ENCODE peak calls at places on chromosomes 3 and 15, in four cellular contexts. N, Z, A and G are unnamed samples. For H3K27me3 and H3K4me1, the result is how much of the 10 kb centered on the place peaks cover.

GRCh38 chr3:27357665-27358258 is 11.4 kb downstream of the NEK10 start:
- DNase-seq in N (peak), Z (peak), A (peak), G (no peak)

GRCh38 chr3:123803521-123803920 is 80.6 kb downstream of the MYLK start:
- DNase-seq in N (no peak), Z (no peak), A (no peak), G (no peak)

GRCh38 chr15:41698779-41699178 is 38.6 kb downstream of the MGA start:
- DNase-seq in N (no peak), Z (no peak), A (no peak), G (no peak)

GRCh38 chr15:65115542-65115941 is 542 bp upstream of the UBAP1L start:
- DNase-seq in N (no peak), Z (no peak), A (no peak), G (no peak)

GRCh38 chr15:61175024-61175423 is 54.1 kb downstream of the RORA start:
- DNase-seq in N (no peak), Z (no peak), A (no peak), G (no peak)

GRCh38 chr3:31533169-31533870 is 595 bp downstream of the STT3B start:
- DNase-seq in N (peak), Z (peak), A (peak), G (no peak)

GRCh38 chr15:56917652-56918045 is 795 bp upstream of the TCF12 start:
- DNase-seq in N (no peak), Z (no peak), A (peak), G (no peak)

GRCh38 chr15:66211670-66212455 is 41.7 kb downstream of the MEGF11 start:
- DNase-seq in N (no peak), Z (no peak), A (no peak), G (no peak)

GRCh38 chr3:25433868-25434267 is 5.8 kb downstream of the RARB start:
- DNase-seq in N (no peak), Z (no peak), A (no peak), G (no peak)

GRCh38 chr3:40490916-40491315 is 14.0 kb downstream of the ZNF619 start:
- DNase-seq in N (no peak), Z (no peak), A (no peak), G (no peak)

GRCh38 chr15:27587810-27588209 is 511.3 kb downstream of the OCA2 start:
- DNase-seq in N (no peak), Z (no peak), A (no peak), G (no peak)

GRCh38 chr3:60953406-60953805 is 297.8 kb downstream of the FHIT start:
- DNase-seq in N (no peak), Z (no peak), A (no peak), G (no peak)

GRCh38 chr3:127479449-127479848 is 111.1 kb downstream of the TPRA1 start:
- DNase-seq in N (no peak), Z (no peak), A (no peak), G (no peak)

GRCh38 chr3:127694467-127695215 is 21.9 kb downstream of the ABTB1 start:
- DNase-seq in N (peak), Z (no peak), A (peak), G (no peak)

GRCh38 chr15:51828621-51829359 is 663 bp upstream of the TMOD3 start:
- DNase-seq in N (no peak), Z (no peak), A (no peak), G (no peak)

GRCh38 chr15:69881760-69882159 is 216.0 kb downstream of the TLE3 start:
- DNase-seq in N (no peak), Z (no peak), A (no peak), G (no peak)

GRCh38 chr3:145326666-145327065 is 834.3 kb downstream of the PLOD2 start:
- DNase-seq in N (no peak), Z (no peak), A (no peak), G (no peak)

GRCh38 chr3:131723343-131723742 is 220.6 kb upstream of the MRPL3 start:
- DNase-seq in N (no peak), Z (no peak), A (no peak), G (no peak)

GRCh38 chr15:78070049-78070698 is 7.3 kb downstream of the TBC1D2B start:
- DNase-seq in N (peak), Z (peak), A (no peak), G (no peak)

GRCh38 chr3:52005571-52005986 is 9.9 kb upstream of the RPL29 start:
- DNase-seq in N (no peak), Z (peak), A (no peak), G (no peak)

GRCh38 chr15:98753726-98754125 is 105.4 kb downstream of the IGF1R start:
- DNase-seq in N (no peak), Z (no peak), A (no peak), G (no peak)

GRCh38 chr15:34993877-34994276 is 5.8 kb upstream of the ZNF770 start:
- DNase-seq in N (no peak), Z (no peak), A (no peak), G (no peak)

GRCh38 chr3:156507285-156507684 is 47.6 kb downstream of the SSR3 start:
- DNase-seq in N (no peak), Z (peak), A (no peak), G (no peak)

GRCh38 chr15:25424073-25424472 is 14.8 kb downstream of the UBE3A start:
- DNase-seq in N (no peak), Z (no peak), A (no peak), G (no peak)

GRCh38 chr3:59040902-59041301 is 8.9 kb downstream of the CFAP20DC start:
- DNase-seq in N (no peak), Z (no peak), A (no peak), G (no peak)

GRCh38 chr3:126450744-126451143 is 24.9 kb downstream of the ZXDC start:
- DNase-seq in N (no peak), Z (no peak), A (no peak), G (no peak)

GRCh38 chr3:124860599-124860998 is 26.6 kb downstream of the ITGB5 start:
- DNase-seq in N (no peak), Z (peak), A (no peak), G (no peak)

GRCh38 chr3:66037986-66038369 is 740 bp downstream of the MAGI1 start:
- DNase-seq in N (no peak), Z (peak), A (no peak), G (no peak)

GRCh38 chr15:34815836-34816235 is 20.5 kb upstream of the ACTC1 start:
- DNase-seq in N (no peak), Z (no peak), A (no peak), G (no peak)

GRCh38 chr3:116322761-116323160 is 122.5 kb downstream of the LSAMP start:
- DNase-seq in N (no peak), Z (no peak), A (no peak), G (no peak)

GRCh38 chr3:123397050-123397590 is 51.8 kb downstream of the ADCY5 start:
- DNase-seq in N (no peak), Z (no peak), A (peak), G (no peak)

GRCh38 chr3:164903820-164904451 is 174.4 kb downstream of the SI start:
- DNase-seq in N (no peak), Z (no peak), A (no peak), G (no peak)

GRCh38 chr3:175199961-175200360 is 340.8 kb downstream of the NAALADL2 start:
- DNase-seq in N (no peak), Z (peak), A (no peak), G (no peak)

DNA sequence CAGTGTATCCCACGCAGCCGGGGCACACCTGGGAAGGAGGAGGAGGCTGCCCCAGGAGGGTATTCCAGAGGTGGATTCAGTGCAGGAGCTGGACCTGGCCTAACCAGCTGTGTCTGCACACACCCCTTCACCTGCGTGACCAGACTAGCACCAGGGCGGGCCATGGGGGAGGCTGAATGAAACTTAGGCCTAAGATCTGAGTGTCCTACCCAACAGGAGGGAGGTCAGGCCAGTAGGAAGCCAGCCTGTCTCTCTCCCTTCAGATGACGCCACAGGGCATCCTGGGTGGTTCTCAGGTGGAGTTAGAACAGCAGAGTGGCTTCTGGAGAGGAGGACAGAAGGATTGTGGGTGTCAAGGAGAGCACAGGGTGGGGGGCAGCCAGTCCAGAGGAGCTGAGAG is 3.4 kb upstream of the SEMA3F start:
- DNase-seq in N (no peak), Z (no peak), A (no peak), G (no peak)
- H3K27me3 ChIP-seq in N (under half), Z (under half), A (under half), G (under half)

DNA sequence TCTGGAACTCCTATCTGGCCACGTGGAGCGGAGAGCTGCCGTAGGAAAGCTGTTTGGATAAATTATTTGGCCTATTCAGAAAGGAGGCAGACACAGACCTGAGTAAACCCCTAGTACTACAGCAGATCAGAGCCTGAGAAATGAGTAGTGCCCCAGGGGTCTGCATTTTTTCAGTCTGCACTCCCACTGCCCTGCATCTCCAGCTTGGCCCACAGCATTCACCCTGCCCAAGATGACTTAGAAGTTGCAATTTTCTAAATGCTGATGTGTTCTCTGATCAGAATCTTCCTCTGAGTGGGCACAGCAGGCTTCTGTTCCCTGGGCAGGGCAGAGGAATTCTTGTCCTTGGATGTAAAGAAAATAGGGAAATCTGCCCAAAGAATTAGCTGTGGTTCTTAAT is 55.1 kb upstream of the PIK3CB start:
- DNase-seq in N (no peak), Z (no peak), A (no peak), G (no peak)
- H3K4me1 ChIP-seq in N (under half), Z (under half), A (under half), G (under half)

DNA sequence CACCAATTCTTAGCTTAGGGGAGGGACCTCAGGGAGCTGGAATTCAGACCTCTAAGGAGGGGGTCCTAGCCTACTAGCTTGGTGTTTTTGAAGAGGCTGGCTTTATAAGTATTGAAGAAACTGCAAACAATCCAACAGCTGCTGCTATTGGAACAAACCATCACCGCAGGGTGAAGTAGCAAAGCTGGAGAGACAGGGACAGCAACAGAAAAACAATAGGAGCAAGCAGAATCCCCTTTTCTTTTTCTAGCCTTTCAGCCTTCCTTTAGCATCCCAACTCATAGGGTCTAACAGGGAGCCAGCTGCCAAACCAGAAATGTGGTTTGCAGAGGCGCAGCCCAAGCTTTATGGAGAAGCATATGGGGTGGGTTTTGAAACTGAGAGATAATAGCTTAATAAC is 106.3 kb upstream of the CHMP2B start:
- DNase-seq in N (no peak), Z (no peak), A (no peak), G (no peak)
- H3K4me3 ChIP-seq in N (no peak), Z (no peak), A (no peak), G (no peak)

GRCh38 chr3:103787879-103788278 is 1353.1 kb downstream of the ZPLD1 start:
- DNase-seq in N (no peak), Z (no peak), A (no peak), G (no peak)
- H3K27me3 ChIP-seq in N (under half), Z (under half), A (under half), G (under half)

GRCh38 chr3:12996181-12996506 is 77.1 kb downstream of the IQSEC1 start:
- DNase-seq in N (no peak), Z (no peak), A (no peak), G (no peak)

GRCh38 chr3:12998648-12999047 is 74.6 kb downstream of the IQSEC1 start:
- DNase-seq in N (no peak), Z (no peak), A (peak), G (no peak)

GRCh38 chr3:12995389-12996180 is 77.6 kb downstream of the IQSEC1 start:
- DNase-seq in N (no peak), Z (no peak), A (peak), G (no peak)

GRCh38 chr3:12999147-13000140 is 73.8 kb downstream of the IQSEC1 start:
- DNase-seq in N (no peak), Z (no peak), A (no peak), G (peak)

GRCh38 chr3:12997387-12997786 is 75.8 kb downstream of the IQSEC1 start:
- DNase-seq in N (no peak), Z (no peak), A (no peak), G (no peak)
- H3K4me1 ChIP-seq in N (half or more), Z (under half), A (half or more), G (under half)

DNA sequence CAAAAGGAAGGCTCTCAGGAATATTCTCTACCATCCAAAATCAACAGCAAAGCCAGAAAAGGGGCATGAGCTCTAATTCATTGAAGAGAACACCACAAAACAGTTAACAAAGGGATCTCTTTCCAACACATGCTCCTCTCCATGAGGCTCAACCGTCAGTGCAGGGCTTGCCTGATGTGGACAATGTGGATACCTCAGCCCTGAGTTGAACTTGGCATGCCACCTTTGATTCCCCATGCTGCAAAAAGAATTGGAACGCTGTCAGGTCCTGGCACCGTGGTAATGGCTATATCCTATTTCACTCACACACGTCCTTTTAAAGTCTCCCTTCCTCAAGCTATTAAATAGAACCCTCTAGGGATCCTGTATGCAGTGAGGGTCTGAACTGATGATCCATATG is 30.7 kb upstream of the IP6K2 start:
- DNase-seq in N (no peak), Z (no peak), A (no peak), G (no peak)
- H3K4me3 ChIP-seq in N (no peak), Z (no peak), A (no peak), G (no peak)

GRCh38 chr15:96369825-96370621 is 39.5 kb downstream of the NR2F2 start:
- DNase-seq in N (no peak), Z (no peak), A (no peak), G (no peak)

GRCh38 chr15:96367436-96368200 is 37.1 kb downstream of the NR2F2 start:
- DNase-seq in N (no peak), Z (peak), A (no peak), G (no peak)

GRCh38 chr15:96372554-96372953 is 42.1 kb downstream of the NR2F2 start:
- DNase-seq in N (no peak), Z (no peak), A (no peak), G (no peak)

GRCh38 chr15:96366526-96366877 is 36.0 kb downstream of the NR2F2 start:
- DNase-seq in N (no peak), Z (no peak), A (no peak), G (no peak)

GRCh38 chr15:96369351-96369750 is 38.9 kb downstream of the NR2F2 start:
- DNase-seq in N (no peak), Z (no peak), A (no peak), G (no peak)
- H3K27me3 ChIP-seq in N (under half), Z (half or more), A (under half), G (half or more)

GRCh38 chr15:90208372-90208771 is 7.2 kb downstream of the SEMA4B start:
- DNase-seq in N (no peak), Z (no peak), A (no peak), G (no peak)
- H3K4me1 ChIP-seq in N (under half), Z (under half), A (under half), G (half or more)

GRCh38 chr15:79314186-79314585 is 3.3 kb downstream of the TMED3 start:
- DNase-seq in N (no peak), Z (no peak), A (no peak), G (no peak)

GRCh38 chr15:79311901-79312553 is 1.1 kb downstream of the TMED3 start:
- DNase-seq in N (no peak), Z (peak), A (no peak), G (no peak)

GRCh38 chr15:79315623-79316328 is 4.9 kb downstream of the TMED3 start:
- DNase-seq in N (no peak), Z (no peak), A (no peak), G (no peak)

GRCh38 chr15:79316864-79317263 is 6.0 kb downstream of the TMED3 start:
- DNase-seq in N (no peak), Z (no peak), A (no peak), G (no peak)

DNA sequence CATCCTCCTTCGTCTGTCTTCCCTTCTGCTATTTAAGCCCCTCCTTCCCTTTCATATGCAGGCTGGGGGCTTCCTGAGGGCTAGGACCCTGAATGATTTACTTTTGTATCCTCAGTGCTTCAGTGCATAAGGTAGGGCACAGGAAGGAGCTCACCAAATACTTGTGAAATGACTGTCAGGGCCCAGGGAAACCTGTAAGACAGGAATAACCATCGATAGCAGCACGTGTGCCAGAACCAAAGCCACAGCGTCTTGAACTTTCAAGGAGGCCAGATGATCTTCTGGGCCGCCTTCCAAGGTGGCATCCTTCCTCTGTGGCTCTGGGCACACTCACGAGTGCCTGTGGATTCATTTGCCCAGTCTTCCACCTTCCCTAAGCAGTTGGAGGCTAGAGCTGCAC is 3.9 kb downstream of the TMED3 start:
- DNase-seq in N (no peak), Z (no peak), A (no peak), G (no peak)
- H3K4me3 ChIP-seq in N (no peak), Z (no peak), A (no peak), G (no peak)

DNA sequence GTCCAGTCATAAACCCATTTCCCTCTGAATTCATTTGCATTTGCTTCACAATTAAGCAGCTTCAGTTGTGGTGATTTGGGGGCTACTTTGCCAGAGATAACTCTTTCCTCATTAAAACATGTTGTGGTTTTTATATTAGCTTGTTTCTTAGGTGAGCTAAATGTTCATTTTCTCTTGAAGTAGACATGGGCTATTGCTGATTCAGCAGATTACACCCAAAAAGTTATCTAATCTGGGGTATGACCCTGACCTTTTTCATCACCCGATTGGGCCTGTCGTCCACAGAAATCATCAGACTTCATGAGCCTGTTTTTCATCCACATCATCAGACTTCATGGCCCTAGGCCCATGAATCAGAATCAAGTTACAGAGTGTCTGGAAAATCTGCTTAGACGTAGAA is 97.5 kb upstream of the KLHL25 start:
- DNase-seq in N (no peak), Z (no peak), A (no peak), G (no peak)
- H3K27me3 ChIP-seq in N (under half), Z (under half), A (under half), G (under half)